ENCODE peak calls at places on chromosomes 12 and 14, in six cellular contexts. N, U, F, Q, H and R are unnamed samples.

GRCh38 chr14:57502581-57503254 is 9.1 kb upstream of the CCDC198 start:
- DNase-seq in Q (no peak), N (no peak), U (peak), F (no peak), H (no peak), R (no peak)

GRCh38 chr14:61381589-61381988 is 60.2 kb downstream of the PRKCH start:
- DNase-seq in H (no peak), U (no peak), N (no peak), Q (no peak), F (no peak), R (no peak)

GRCh38 chr14:60102389-60102788 is 10.7 kb downstream of the PCNX4 start:
- DNase-seq in N (no peak), H (no peak), F (no peak), Q (no peak), U (no peak), R (no peak)

GRCh38 chr12:131872154-131873046 is 22.0 kb upstream of the ULK1 start:
- DNase-seq in Q (no peak), U (no peak), H (no peak), N (no peak), F (no peak), R (no peak)

GRCh38 chr12:130948136-130948535 is 5.6 kb upstream of the ADGRD1 start:
- DNase-seq in H (no peak), Q (no peak), U (no peak), N (no peak), F (no peak), R (peak)

GRCh38 chr12:56998981-56999380 is 7.4 kb downstream of the ZBTB39 start:
- DNase-seq in N (no peak), F (no peak), H (peak), Q (no peak), U (no peak), R (no peak)

GRCh38 chr12:111430418-111431353 is 25.0 kb downstream of the SH2B3 start:
- DNase-seq in N (no peak), U (no peak), Q (no peak), F (no peak), H (peak), R (no peak)

GRCh38 chr14:67564236-67564635 is 31.1 kb downstream of the PLEKHH1 start:
- DNase-seq in F (no peak), H (no peak), Q (no peak), U (no peak), N (no peak), R (no peak)

GRCh38 chr14:84937449-84937848 is 592.5 kb upstream of the FLRT2 start:
- DNase-seq in Q (no peak), F (no peak), H (no peak), U (no peak), N (no peak), R (no peak)

GRCh38 chr12:109678732-109679131 is 34.9 kb upstream of the FAM222A start:
- DNase-seq in U (no peak), H (no peak), N (no peak), F (peak), Q (no peak), R (no peak)

GRCh38 chr14:52455291-52456088 is 96.8 kb downstream of the TXNDC16 start:
- DNase-seq in H (no peak), F (no peak), Q (no peak), U (no peak), N (no peak), R (no peak)

GRCh38 chr14:22630486-22630885 is 13.7 kb downstream of the OR6J1 start:
- DNase-seq in N (no peak), F (no peak), U (no peak), Q (no peak), H (no peak), R (no peak)

GRCh38 chr12:10363922-10364838 is 25.7 kb downstream of the KLRK1 start:
- DNase-seq in H (peak), N (no peak), U (peak), Q (no peak), F (no peak), R (no peak)

GRCh38 chr14:59439256-59440015 is 25.7 kb downstream of the GPR135 start:
- DNase-seq in H (no peak), F (no peak), Q (no peak), U (no peak), N (no peak), R (no peak)

GRCh38 chr12:95633671-95634465 is 82.6 kb upstream of the USP44 start:
- DNase-seq in F (no peak), N (no peak), Q (no peak), H (no peak), U (no peak), R (no peak)

GRCh38 chr12:63917864-63918742 is 73.6 kb downstream of the SRGAP1 start:
- DNase-seq in Q (no peak), N (no peak), F (peak), H (peak), U (no peak), R (no peak)